ENCODE peak calls at places on chromosomes 3 and 15, in six cellular contexts. M is heart right ventricle, G is mucosa of descending colon, X is OCI-LY7, B is neural progenitor cell, O is stomach. P is an unnamed sample. For H3K36me3, the result is how much of the 10 kb centered on the place peaks cover.

GRCh38 chr15:78087944-78088772 is 4.2 kb upstream of the SH2D7 start:
- DNase-seq in M (no peak), G (no peak), X (peak), B (no peak), O (no peak), P (no peak)

GRCh38 chr3:185822221-185822956 is 2.5 kb downstream of the IGF2BP2 start:
- DNase-seq in M (no peak), G (no peak), X (no peak), B (no peak), O (no peak), P (no peak)

GRCh38 chr15:32132850-32133249 is 102.5 kb downstream of the CHRNA7 start:
- DNase-seq in M (no peak), G (no peak), X (no peak), B (no peak), O (no peak), P (no peak)

GRCh38 chr15:53869044-53869805 is 109.0 kb upstream of the UNC13C start:
- DNase-seq in M (no peak), G (no peak), X (no peak), B (peak), O (no peak), P (no peak)

GRCh38 chr3:188792788-188793187 is 379.0 kb upstream of the TPRG1 start:
- DNase-seq in M (peak), G (no peak), X (peak), B (peak), O (no peak), P (no peak)

GRCh38 chr3:106482436-106482835 is 613.6 kb upstream of the CBLB start:
- DNase-seq in M (no peak), G (no peak), X (no peak), B (no peak), O (no peak), P (no peak)

GRCh38 chr3:61743686-61744242 is 182.4 kb downstream of the PTPRG start:
- DNase-seq in M (no peak), G (no peak), X (no peak), B (no peak), O (no peak), P (no peak)

GRCh38 chr15:74199293-74199645 is 3.3 kb downstream of the STRA6 start:
- DNase-seq in M (no peak), G (no peak), X (no peak), B (no peak), O (no peak), P (no peak)

GRCh38 chr15:79977431-79977940 is 6.5 kb upstream of the BCL2A1 start:
- DNase-seq in M (no peak), G (peak), X (peak), B (no peak), O (no peak), P (no peak)

GRCh38 chr15:90083954-90084607 is 18.2 kb downstream of the IDH2 start:
- DNase-seq in M (no peak), G (no peak), X (peak), B (no peak), O (no peak), P (no peak)

GRCh38 chr3:69214241-69214640 is 91.8 kb upstream of the LMOD3 start:
- DNase-seq in M (no peak), G (no peak), X (no peak), B (no peak), O (no peak), P (no peak)

GRCh38 chr15:50563756-50564155 is 17.3 kb upstream of the USP50 start:
- DNase-seq in M (no peak), G (no peak), X (no peak), B (no peak), O (no peak), P (no peak)
- H3K36me3 ChIP-seq in M (under half), G (under half), X (half or more), B (under half), O (half or more), P (under half)

GRCh38 chr3:195129072-195129643 is 141.8 kb downstream of the XXYLT1 start:
- DNase-seq in M (no peak), G (no peak), X (no peak), B (no peak), O (no peak), P (no peak)

GRCh38 chr3:195133462-195133861 is 137.5 kb downstream of the XXYLT1 start:
- DNase-seq in M (no peak), G (peak), X (no peak), B (no peak), O (no peak), P (no peak)

GRCh38 chr3:195131149-195131548 is 139.8 kb downstream of the XXYLT1 start:
- DNase-seq in M (no peak), G (no peak), X (no peak), B (no peak), O (no peak), P (no peak)

GRCh38 chr3:195128255-195129071 is 142.5 kb downstream of the XXYLT1 start:
- DNase-seq in M (no peak), G (no peak), X (no peak), B (no peak), O (no peak), P (no peak)

GRCh38 chr3:195129644-195130492 is 141.1 kb downstream of the XXYLT1 start:
- DNase-seq in M (no peak), G (no peak), X (no peak), B (no peak), O (no peak), P (no peak)
- TF ChIP-seq CTCF in M (no peak), G (no peak), X (no peak), B (no peak), O (no peak), P (no peak)

GRCh38 chr3:23920151-23920655 is 3.3 kb downstream of the RPL15 start:
- DNase-seq in M (no peak), G (no peak), X (no peak), B (no peak), O (no peak), P (no peak)

GRCh38 chr3:23916152-23916885 is 471 bp downstream of the NKIRAS1 start:
- DNase-seq in M (no peak), G (no peak), X (no peak), B (no peak), O (no peak), P (no peak)

GRCh38 chr3:23916886-23917815 is at the start of the genes NKIRAS1 and RPL15:
- DNase-seq in M (peak), G (peak), X (peak), B (peak), O (peak), P (peak)

GRCh38 chr3:23921052-23921511 is 4.2 kb downstream of the RPL15 start:
- DNase-seq in M (no peak), G (no peak), X (no peak), B (no peak), O (no peak), P (no peak)

DNA sequence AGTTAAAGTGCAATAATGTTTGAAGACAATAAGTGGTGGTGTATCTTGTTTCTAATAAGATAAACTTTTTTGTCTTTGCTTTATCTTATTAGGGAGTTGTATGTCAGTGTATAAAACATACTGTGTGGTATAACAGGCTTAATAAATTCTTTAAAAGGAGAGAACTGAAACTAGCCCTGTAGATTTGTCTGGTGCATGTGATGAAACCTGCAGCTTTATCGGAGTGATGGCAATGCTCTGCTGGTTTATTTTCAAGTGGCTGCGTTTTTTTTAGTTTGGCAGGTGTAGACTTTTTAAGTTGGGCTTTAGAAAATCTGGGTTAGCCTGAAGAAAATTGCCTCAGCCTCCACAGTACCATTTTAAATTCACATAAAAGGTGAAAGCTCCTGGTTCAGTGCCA is 2.7 kb downstream of the RPL15 start:
- DNase-seq in M (no peak), G (no peak), X (peak), B (no peak), O (no peak), P (no peak)
- H3K4me3 ChIP-seq in M (no peak), G (no peak), X (peak), B (peak), O (no peak), P (no peak)

GRCh38 chr3:170111147-170111771 is 70.3 kb downstream of the PHC3 start:
- DNase-seq in M (no peak), G (no peak), X (no peak), B (no peak), O (no peak), P (no peak)

GRCh38 chr3:170107926-170108325 is 70.1 kb downstream of the GPR160 start:
- DNase-seq in M (no peak), G (no peak), X (no peak), B (no peak), O (no peak), P (no peak)

GRCh38 chr3:170109579-170110293 is 71.8 kb downstream of the PHC3 start:
- DNase-seq in M (no peak), G (no peak), X (no peak), B (no peak), O (no peak), P (no peak)

GRCh38 chr3:170108955-170109354 is 71.2 kb downstream of the GPR160 start:
- DNase-seq in M (no peak), G (no peak), X (no peak), B (no peak), O (no peak), P (no peak)
- H3K36me3 ChIP-seq in M (under half), G (under half), X (half or more), B (under half), O (half or more), P (under half)

GRCh38 chr3:143120716-143121239 is 1.2 kb downstream of the CHST2 start:
- DNase-seq in M (peak), G (peak), X (no peak), B (peak), O (peak), P (no peak)
- TF ChIP-seq CTCF in M (no peak), G (no peak), X (no peak), B (no peak), O (no peak), P (no peak)

DNA sequence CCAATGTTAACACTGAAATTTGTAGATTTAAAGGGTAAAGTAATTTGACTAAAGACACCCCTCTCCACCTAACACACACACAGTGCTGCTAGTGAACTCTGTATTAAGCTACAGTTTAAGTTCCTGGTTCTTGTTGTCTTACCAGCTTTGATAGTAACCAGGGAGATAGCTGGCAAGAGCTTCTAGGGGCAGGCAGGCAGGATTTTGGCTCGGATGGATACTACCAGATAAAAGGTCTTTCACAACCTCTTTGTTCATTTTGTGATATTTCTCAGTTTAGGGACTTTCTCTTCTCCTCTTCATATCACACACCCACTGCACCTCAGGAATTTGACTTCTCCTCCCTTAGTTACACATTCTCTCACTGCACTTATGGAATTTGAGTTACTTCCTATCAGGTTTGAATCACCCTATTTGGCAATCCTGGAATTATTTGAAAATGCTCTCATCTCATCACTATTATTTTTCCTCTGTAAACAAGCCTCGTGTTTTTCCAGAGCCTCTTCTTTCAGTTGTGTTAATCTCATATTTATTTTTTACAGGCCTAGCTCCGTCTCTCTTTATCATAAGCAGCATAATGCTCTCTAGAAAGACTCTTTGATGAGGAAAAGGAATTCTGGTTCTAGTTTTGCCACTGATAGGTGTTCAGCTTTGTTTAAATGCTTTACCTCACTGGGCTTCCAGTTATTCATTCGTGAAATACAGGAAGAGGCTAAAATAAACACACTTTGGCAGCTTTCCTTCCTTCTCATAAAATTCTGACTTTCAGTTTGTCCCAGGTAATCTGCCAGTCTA is 23.0 kb upstream of the CLDN1 start:
- DNase-seq in M (no peak), G (peak), X (no peak), B (peak), O (no peak), P (no peak)
- H3K4me3 ChIP-seq in M (no peak), G (no peak), X (no peak), B (no peak), O (no peak), P (no peak)

DNA sequence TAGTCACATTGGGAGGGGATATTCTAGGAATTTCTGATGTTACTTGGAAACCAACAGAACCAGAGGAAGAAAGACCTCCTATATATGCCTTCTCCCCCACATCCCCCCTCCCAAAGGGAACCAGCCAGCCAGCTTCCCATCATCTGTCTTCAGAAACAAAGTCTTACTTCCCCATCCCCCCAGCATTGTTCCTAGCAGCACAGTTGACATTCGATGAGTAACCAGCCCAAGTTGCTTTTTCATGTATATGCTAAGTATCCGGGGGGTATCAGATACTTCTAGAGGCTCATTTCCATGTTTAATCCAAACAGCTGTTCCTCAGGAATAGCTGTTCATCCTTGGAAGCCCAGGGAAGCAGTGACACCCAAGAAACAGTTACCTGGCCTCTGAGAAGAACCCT is 16.0 kb downstream of the RMDN3 start:
- DNase-seq in M (no peak), G (no peak), X (no peak), B (no peak), O (no peak), P (no peak)
- H3K36me3 ChIP-seq in M (under half), G (under half), X (half or more), B (under half), O (half or more), P (under half)

P was measured in thoracic aorta.